ENCODE peak calls at places on chromosome 1, in eight cellular contexts. I, L, G, C, B, W, U and E are unnamed samples.

GRCh38 chr1:93679546-93679945 is 2.1 kb downstream of the BCAR3 start:
- DNase-seq in I (no peak), U (no peak), L (no peak), C (no peak), G (no peak), W (no peak), B (no peak), E (no peak)

GRCh38 chr1:66315675-66316074 is 218.3 kb upstream of the SGIP1 start:
- DNase-seq in C (no peak), W (no peak), U (no peak), I (no peak), B (peak; percentile 20), L (peak; percentile 16), G (no peak), E (no peak)

GRCh38 chr1:108190686-108191416 is 9.3 kb downstream of the SLC25A24 start:
- DNase-seq in C (no peak), W (no peak), B (no peak), L (no peak), I (no peak), G (no peak), U (no peak), E (no peak)

GRCh38 chr1:116322752-116323405 is 50.2 kb upstream of the ATP1A1 start:
- DNase-seq in C (no peak), B (no peak), U (no peak), I (no peak), G (no peak), L (no peak), W (no peak), E (no peak)

GRCh38 chr1:206847946-206848345 is 17.5 kb upstream of the IL20 start:
- DNase-seq in G (no peak), U (no peak), B (no peak), C (no peak), L (no peak), W (no peak), I (no peak), E (no peak)

GRCh38 chr1:187871177-187871576 is 1042.4 kb downstream of the PLA2G4A start:
- DNase-seq in U (no peak), W (no peak), I (no peak), B (peak; percentile 3), C (no peak), G (no peak), L (no peak), E (no peak)

GRCh38 chr1:121515235-121515634 is 330.5 kb downstream of the SRGAP2C start:
- DNase-seq in U (no peak), L (no peak), G (no peak), I (no peak), W (no peak), C (no peak), B (no peak), E (no peak)

GRCh38 chr1:155062151-155062686 is 1.3 kb upstream of the EFNA4 start:
- DNase-seq in B (no peak), I (no peak), L (no peak), C (peak; percentile 55), U (no peak), W (no peak), G (peak; percentile 73), E (no peak)

GRCh38 chr1:19337289-19337688 is 25.2 kb downstream of the SLC66A1 start:
- DNase-seq in W (no peak), U (no peak), L (no peak), C (no peak), I (no peak), B (no peak), G (peak; percentile 11), E (no peak)

GRCh38 chr1:19338323-19338762 is 26.2 kb downstream of the SLC66A1 start:
- DNase-seq in I (peak; percentile 67), U (peak; percentile 54), C (peak; percentile 42), B (no peak), G (peak; percentile 47), L (peak; percentile 71), W (no peak), E (no peak)

GRCh38 chr1:19341201-19342076 is 29.3 kb downstream of the SLC66A1 start:
- DNase-seq in I (peak; percentile 79), U (peak; percentile 81), C (peak; percentile 64), L (peak; percentile 43), B (peak; percentile 72), G (peak; percentile 88), W (peak; percentile 74), E (peak; percentile 55)

GRCh38 chr1:19340387-19340937 is 28.3 kb downstream of the SLC66A1 start:
- DNase-seq in W (no peak), U (no peak), C (no peak), I (no peak), B (no peak), L (no peak), G (peak; percentile 13), E (no peak)

GRCh38 chr1:19339199-19339861 is 27.2 kb downstream of the SLC66A1 start:
- DNase-seq in W (no peak), G (peak; percentile 20), B (no peak), C (no peak), I (no peak), U (no peak), L (no peak), E (no peak)
- H3K27ac ChIP-seq in W (no peak overlapping the region), G (no peak overlapping the region), B (no peak overlapping the region), C (peak overlapping the region; percentile 11), I (no peak overlapping the region), U (no peak overlapping the region), L (no peak overlapping the region), E (no peak overlapping the region)

GRCh38 chr1:59074574-59074973 is 222.3 kb upstream of the FGGY start:
- DNase-seq in W (no peak), B (no peak), I (no peak), U (no peak), C (no peak), G (no peak), L (no peak), E (no peak)

GRCh38 chr1:59070607-59071006 is 226.3 kb upstream of the FGGY start:
- DNase-seq in I (no peak), W (no peak), L (no peak), B (no peak), C (no peak), U (no peak), G (no peak), E (no peak)

GRCh38 chr1:59072017-59072947 is 224.6 kb upstream of the FGGY start:
- DNase-seq in C (no peak), U (no peak), B (peak; percentile 80), I (no peak), G (no peak), L (no peak), W (no peak), E (no peak)

GRCh38 chr1:59075021-59075420 is 221.9 kb upstream of the FGGY start:
- DNase-seq in W (no peak), G (no peak), L (no peak), B (no peak), I (no peak), U (no peak), C (no peak), E (no peak)

DNA sequence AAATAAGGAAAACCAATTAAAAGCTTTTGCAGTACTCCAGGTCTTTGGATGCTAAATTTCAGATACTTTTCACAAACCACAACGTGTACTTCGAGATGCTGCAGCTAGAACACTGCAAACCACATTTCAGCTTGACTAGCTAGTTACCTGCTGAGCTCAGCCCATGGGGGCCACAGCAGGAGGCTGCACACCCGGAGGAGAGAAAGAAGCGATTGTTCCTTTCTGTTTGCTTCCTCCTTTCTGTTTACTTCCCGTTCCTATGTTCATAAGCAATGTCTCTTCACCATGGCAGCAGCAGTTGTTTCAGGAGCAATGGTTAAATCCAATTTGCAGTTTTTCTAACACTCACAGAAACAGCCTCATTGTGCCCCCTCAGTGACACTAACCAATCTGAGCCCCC is 225.6 kb upstream of the FGGY start:
- DNase-seq in G (peak; percentile 43), C (no peak), L (peak; percentile 76), B (no peak), W (no peak), U (no peak), I (peak; percentile 48), E (no peak)
- H3K9me3 ChIP-seq in G (no peaks in the 10 kb centered on the region), C (no peaks in the 10 kb centered on the region), L (no peaks in the 10 kb centered on the region), B (no peaks in the 10 kb centered on the region), W (no peaks in the 10 kb centered on the region), U (no peaks in the 10 kb centered on the region), I (no peaks in the 10 kb centered on the region), E (no peaks in the 10 kb centered on the region)

GRCh38 chr1:234605493-234605982 is 4.4 kb downstream of the IRF2BP2 start:
- DNase-seq in G (no peak), W (no peak), C (no peak), U (no peak), I (no peak), B (no peak), L (no peak), E (no peak)

GRCh38 chr1:234606731-234607090 is 3.3 kb downstream of the IRF2BP2 start:
- DNase-seq in L (no peak), C (no peak), I (no peak), W (no peak), B (no peak), U (no peak), G (no peak), E (no peak)

GRCh38 chr1:234604726-234605492 is 5.1 kb downstream of the IRF2BP2 start:
- DNase-seq in I (no peak), G (no peak), W (no peak), C (no peak), L (no peak), B (peak; percentile 49), U (no peak), E (no peak)

GRCh38 chr1:234607091-234608025 is 2.6 kb downstream of the IRF2BP2 start:
- DNase-seq in G (peak; percentile 69), B (peak; percentile 52), I (peak; percentile 56), C (peak; percentile 64), L (no peak), W (peak; percentile 38), U (no peak), E (peak; percentile 33)

GRCh38 chr1:234605983-234606730 is 3.8 kb downstream of the IRF2BP2 start:
- DNase-seq in L (no peak), G (peak; percentile 77), C (no peak), U (no peak), I (peak; percentile 80), B (peak; percentile 67), W (peak; percentile 53), E (peak; percentile 46)
- H3K27ac ChIP-seq in L (peak overlapping the region; percentile 100), G (peak overlapping the region; percentile 99), C (no peak overlapping the region), U (no peak overlapping the region), I (peak overlapping the region; percentile 100), B (peak overlapping the region; percentile 87), W (peak overlapping the region; percentile 93), E (peak overlapping the region; percentile 100)

GRCh38 chr1:227697321-227697864 is 37.7 kb downstream of the JMJD4 start:
- DNase-seq in B (no peak), G (no peak), W (no peak), C (no peak), L (no peak), I (no peak), U (no peak), E (no peak)
- H3K9me3 ChIP-seq in B (peaks cover 3% of the 10 kb centered on the region), G (peaks cover 9% of the 10 kb centered on the region), W (peaks cover 10% of the 10 kb centered on the region), C (peaks cover 14% of the 10 kb centered on the region), L (no peaks in the 10 kb centered on the region), I (no peaks in the 10 kb centered on the region), U (no peaks in the 10 kb centered on the region), E (peaks cover 11% of the 10 kb centered on the region)

DNA sequence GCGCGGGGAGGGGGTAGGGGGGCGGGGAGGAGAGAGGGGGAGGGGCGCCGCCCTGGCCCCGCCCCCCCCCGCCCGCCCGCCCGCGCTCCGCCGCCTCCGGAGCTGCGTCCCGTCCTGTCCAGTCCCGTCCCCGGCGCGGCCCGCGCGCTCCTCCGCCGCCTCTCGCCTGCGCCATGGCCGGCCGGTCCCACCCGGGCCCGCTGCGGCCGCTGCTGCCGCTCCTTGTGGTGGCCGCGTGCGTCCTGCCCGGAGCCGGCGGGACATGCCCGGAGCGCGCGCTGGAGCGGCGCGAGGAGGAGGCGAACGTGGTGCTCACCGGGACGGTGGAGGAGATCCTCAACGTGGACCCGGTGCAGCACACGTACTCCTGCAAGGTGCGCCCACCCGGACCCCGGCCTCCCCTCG is at the start of gene AGRN:
- DNase-seq in W (no peak), U (no peak), B (no peak), I (peak; percentile 59), G (peak; percentile 80), C (no peak), L (no peak), E (no peak)
- H3K27ac ChIP-seq in W (peak within 1 kb of the TSS; percentile 90), U (no peak within 1 kb of the TSS), B (no peak within 1 kb of the TSS), I (peak within 1 kb of the TSS; percentile 91), G (peak within 1 kb of the TSS; percentile 79), C (peak within 1 kb of the TSS; percentile 95), L (peak within 1 kb of the TSS; percentile 97), E (peak within 1 kb of the TSS; percentile 96)